ENCODE peak calls at places on chromosomes 13 and 19, in eight cellular contexts. X is CD8-positive, alpha-beta T cell; S is gastrocnemius medialis; C is Peyer's patch; H is tibial artery; V is breast epithelium; Z is Caco-2; D is ascending aorta. W is an unnamed sample.

GRCh38 chr19:51644636-51645271 is 1.9 kb downstream of the SIGLEC14 start:
- DNase-seq in X (no peak), S (no peak), C (no peak), H (no peak), V (no peak), Z (no peak), D (no peak), W (no peak)

GRCh38 chr13:106432636-106433035 is 102.8 kb downstream of the EFNB2 start:
- DNase-seq in X (no peak), S (no peak), C (no peak), H (no peak), V (no peak), Z (no peak), D (no peak), W (no peak)

GRCh38 chr19:36152061-36152885 is at the start of gene COX7A1:
- DNase-seq in X (no peak), S (peak; percentile 91), C (peak; percentile 62), H (peak; percentile 85), V (peak; percentile 67), Z (no peak), D (peak; percentile 85), W (no peak)

GRCh38 chr13:62643799-62644484 is 1228.3 kb upstream of the PCDH20 start:
- DNase-seq in X (no peak), S (no peak), C (no peak), H (no peak), V (no peak), Z (no peak), D (no peak), W (no peak)

GRCh38 chr19:2123682-2124387 is 27.1 kb downstream of the IZUMO4 start:
- DNase-seq in X (no peak), S (no peak), C (no peak), H (no peak), V (no peak), Z (no peak), D (no peak), W (no peak)

GRCh38 chr13:32669030-32669646 is 82.9 kb downstream of the PDS5B start:
- DNase-seq in X (no peak), S (no peak), C (no peak), H (no peak), V (no peak), Z (no peak), D (no peak), W (no peak)

GRCh38 chr19:40567750-40568494 is 8.8 kb upstream of the SHKBP1 start:
- DNase-seq in X (no peak), S (no peak), C (no peak), H (no peak), V (no peak), Z (no peak), D (no peak), W (no peak)

GRCh38 chr13:34435338-34435737 is 506.7 kb upstream of the NBEA start:
- DNase-seq in X (no peak), S (no peak), C (no peak), H (no peak), V (no peak), Z (no peak), D (no peak), W (no peak)

GRCh38 chr13:72920097-72920496 is 138.2 kb downstream of the PIBF1 start:
- DNase-seq in X (no peak), S (peak; percentile 83), C (no peak), H (no peak), V (no peak), Z (no peak), D (peak; percentile 78), W (no peak)

GRCh38 chr13:85512421-85512820 is 286.8 kb downstream of the SLITRK6 start:
- DNase-seq in X (no peak), S (no peak), C (no peak), H (no peak), V (no peak), Z (peak; percentile 69), D (no peak), W (no peak)

GRCh38 chr13:79749985-79750551 is 269.1 kb downstream of the NDFIP2 start:
- DNase-seq in X (no peak), S (peak; percentile 83), C (peak; percentile 66), H (peak; percentile 74), V (peak; percentile 74), Z (peak; percentile 66), D (peak; percentile 65), W (peak; percentile 87)

GRCh38 chr19:53102701-53103140 is 501 bp downstream of the ZNF160 start:
- DNase-seq in X (peak; percentile 54), S (peak; percentile 20), C (peak; percentile 57), H (no peak), V (no peak), Z (no peak), D (no peak), W (no peak)

GRCh38 chr13:91351980-91352379 is 4.5 kb downstream of the MIR17HG start:
- DNase-seq in X (no peak), S (no peak), C (no peak), H (no peak), V (no peak), Z (no peak), D (no peak), W (no peak)

GRCh38 chr13:98335721-98336120 is 158.7 kb upstream of the RNF113B start:
- DNase-seq in X (no peak), S (no peak), C (no peak), H (no peak), V (no peak), Z (no peak), D (no peak), W (no peak)

GRCh38 chr13:98340026-98340425 is 163.0 kb upstream of the RNF113B start:
- DNase-seq in X (no peak), S (no peak), C (no peak), H (no peak), V (no peak), Z (no peak), D (no peak), W (no peak)

GRCh38 chr13:98333481-98333880 is 156.4 kb upstream of the RNF113B start:
- DNase-seq in X (no peak), S (no peak), C (no peak), H (no peak), V (no peak), Z (no peak), D (no peak), W (no peak)

GRCh38 chr13:98334620-98335205 is 157.6 kb upstream of the RNF113B start:
- DNase-seq in X (no peak), S (no peak), C (no peak), H (no peak), V (no peak), Z (no peak), D (no peak), W (no peak)

DNA sequence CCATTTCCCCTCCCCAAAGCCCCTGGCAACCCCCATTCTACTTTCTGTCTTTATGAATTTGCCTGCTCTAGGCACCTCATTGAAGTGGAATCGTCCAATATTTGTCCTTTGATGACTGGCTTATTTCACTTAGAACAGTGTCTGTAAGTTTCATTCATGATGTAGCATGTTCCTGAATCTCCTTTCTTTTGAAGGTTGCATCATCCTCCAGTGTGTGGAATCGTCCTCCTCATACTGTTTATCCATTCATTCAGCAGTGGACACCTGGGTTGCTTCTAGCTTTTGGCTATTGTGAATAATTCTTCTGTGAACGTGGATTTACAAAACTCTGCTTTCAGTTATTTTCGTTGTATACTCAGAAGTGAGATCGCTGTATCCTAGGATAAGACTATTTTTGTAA is 161.2 kb upstream of the RNF113B start:
- DNase-seq in X (no peak), S (no peak), C (no peak), H (no peak), V (no peak), Z (no peak), D (no peak), W (no peak)
- H3K27me3 ChIP-seq in X (peaks cover 4% of the 10 kb centered on the region), S (no peaks in the 10 kb centered on the region), C (no peaks in the 10 kb centered on the region), H (no peaks in the 10 kb centered on the region), V (no peaks in the 10 kb centered on the region), Z (no peaks in the 10 kb centered on the region), D (no peaks in the 10 kb centered on the region), W (no peaks in the 10 kb centered on the region)

DNA sequence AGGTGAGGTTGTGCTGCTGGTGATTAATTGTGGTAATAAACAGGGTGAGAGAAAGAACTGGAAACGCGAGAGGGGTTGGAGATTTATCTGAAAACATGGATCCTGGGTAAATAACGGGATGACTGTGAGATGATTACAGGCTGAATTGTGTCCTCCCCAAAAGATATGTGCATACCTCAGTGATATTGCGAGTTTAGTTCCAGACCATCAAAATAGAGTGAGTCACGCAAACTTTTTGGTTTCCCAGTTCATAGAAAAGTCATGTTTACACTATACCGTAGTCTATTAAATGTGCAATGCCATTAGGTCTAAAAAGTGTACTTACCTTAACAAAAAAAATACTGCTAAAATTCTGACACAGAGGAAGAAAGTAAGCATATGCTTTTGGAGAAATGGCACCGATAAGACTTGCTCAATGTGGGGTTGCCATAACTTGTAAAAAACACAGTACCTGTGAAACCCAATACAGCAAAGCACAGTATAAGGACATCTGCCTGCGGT is 787.5 kb downstream of the UQCRFS1 start:
- DNase-seq in X (no peak), S (no peak), C (no peak), H (no peak), V (no peak), Z (no peak), D (no peak), W (no peak)
- H3K4me1 ChIP-seq in X (no peaks in the 10 kb centered on the region), S (no peaks in the 10 kb centered on the region), C (no peaks in the 10 kb centered on the region), H (no peaks in the 10 kb centered on the region), V (no peaks in the 10 kb centered on the region), Z (no peaks in the 10 kb centered on the region), D (no peaks in the 10 kb centered on the region), W (no peaks in the 10 kb centered on the region)

GRCh38 chr19:38207543-38207942 is 16.5 kb downstream of the DPF1 start:
- DNase-seq in X (no peak), S (no peak), C (no peak), H (no peak), V (no peak), Z (no peak), D (no peak), W (no peak)

GRCh38 chr19:38204728-38205127 is 19.3 kb downstream of the DPF1 start:
- DNase-seq in X (no peak), S (no peak), C (no peak), H (no peak), V (no peak), Z (no peak), D (no peak), W (no peak)

GRCh38 chr19:38206928-38207327 is 17.1 kb downstream of the DPF1 start:
- DNase-seq in X (no peak), S (no peak), C (no peak), H (no peak), V (no peak), Z (no peak), D (no peak), W (no peak)

GRCh38 chr19:38204096-38204495 is 19.9 kb downstream of the DPF1 start:
- DNase-seq in X (no peak), S (no peak), C (no peak), H (no peak), V (no peak), Z (peak; percentile 60), D (no peak), W (no peak)

GRCh38 chr19:38206006-38206745 is 17.8 kb downstream of the DPF1 start:
- DNase-seq in X (no peak), S (no peak), C (no peak), H (no peak), V (no peak), Z (no peak), D (no peak), W (no peak)
- H3K27me3 ChIP-seq in X (peaks cover 19% of the 10 kb centered on the region), S (peaks cover 24% of the 10 kb centered on the region), C (no peaks in the 10 kb centered on the region), H (peaks cover 21% of the 10 kb centered on the region), V (peaks cover 4% of the 10 kb centered on the region), Z (no peaks in the 10 kb centered on the region), D (no peaks in the 10 kb centered on the region), W (no peaks in the 10 kb centered on the region)

DNA sequence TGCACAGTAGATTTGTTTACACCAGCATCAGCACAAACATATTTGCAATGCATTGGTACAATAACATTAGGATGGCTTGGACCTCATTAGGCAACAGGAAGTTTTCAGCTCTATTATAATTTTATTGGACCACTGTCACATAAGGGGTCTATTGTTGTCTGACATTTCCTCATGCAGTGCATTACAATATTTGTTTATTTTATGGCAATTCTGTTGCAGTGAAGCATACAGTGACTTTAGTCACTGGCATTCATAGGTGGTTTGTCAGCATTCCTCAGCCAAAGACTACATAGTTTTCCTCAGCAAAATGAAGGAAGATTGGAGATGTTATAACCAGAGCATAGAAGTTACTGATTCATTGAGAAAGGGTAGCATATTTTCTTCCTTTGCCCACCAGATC is 1732.9 kb downstream of the PCDH9 start:
- DNase-seq in X (no peak), S (no peak), C (no peak), H (no peak), V (no peak), Z (no peak), D (no peak), W (no peak)
- H3K4me1 ChIP-seq in X (no peaks in the 10 kb centered on the region), S (no peaks in the 10 kb centered on the region), C (no peaks in the 10 kb centered on the region), H (no peaks in the 10 kb centered on the region), V (no peaks in the 10 kb centered on the region), Z (no peaks in the 10 kb centered on the region), D (no peaks in the 10 kb centered on the region), W (no peaks in the 10 kb centered on the region)

W was measured in lung.